ENCODE peak calls at places on chromosome 1, in four cellular contexts. A is H9, I is mesenchymal stem cell, W is IMR-90. F is an unnamed sample.
A peak's percentile ranks its signal among the peaks of the same experiment; 100 is the strongest.

GRCh38 chr1:16212251-16212961 is at the start of gene ARHGEF19:
- DNase-seq in I (no peak), A (peak; percentile 89), W (no peak), F (peak; percentile 82)

GRCh38 chr1:44676484-44677200 is 2.1 kb downstream of the ARMH1 start:
- DNase-seq in A (no peak), W (peak; percentile 77), I (peak; percentile 85), F (no peak)

GRCh38 chr1:85444381-85444780 is 20.6 kb downstream of the DDAH1 start:
- DNase-seq in W (no peak), A (no peak), I (no peak), F (no peak)

GRCh38 chr1:76867342-76868130 is at the start of gene ST6GALNAC5:
- DNase-seq in I (peak; percentile 6), A (peak; percentile 53), W (peak; percentile 9), F (peak; percentile 76)

GRCh38 chr1:54709547-54710292 is 5.9 kb upstream of the TTC4 start:
- DNase-seq in W (no peak), A (no peak), I (no peak), F (peak; percentile 32)

GRCh38 chr1:48115835-48116234 is 106.7 kb upstream of the SLC5A9 start:
- DNase-seq in A (no peak), I (no peak), W (no peak), F (no peak)

GRCh38 chr1:198187973-198188588 is 31.3 kb downstream of the NEK7 start:
- DNase-seq in I (no peak), A (no peak), W (no peak), F (peak; percentile 64)

GRCh38 chr1:178944729-178945128 is 73.9 kb upstream of the ANGPTL1 start:
- DNase-seq in W (no peak), A (no peak), I (no peak), F (no peak)

GRCh38 chr1:155971910-155972809 is 6.2 kb downstream of the ARHGEF2 start:
- DNase-seq in I (no peak), W (no peak), A (no peak), F (no peak)

GRCh38 chr1:155082941-155083541 is 4.4 kb downstream of the EFNA3 start:
- DNase-seq in I (no peak), A (no peak), W (no peak), F (no peak)

GRCh38 chr1:175757381-175758015 is 14.1 kb upstream of the TNR start:
- DNase-seq in W (no peak), I (peak; percentile 24), A (peak; percentile 85), F (peak; percentile 69)

GRCh38 chr1:181166377-181167196 is 78.1 kb downstream of the IER5 start:
- DNase-seq in I (peak; percentile 78), W (peak; percentile 76), A (peak; percentile 79), F (peak; percentile 89)

GRCh38 chr1:155209373-155209721 is 852 bp downstream of the MTX1 start:
- DNase-seq in W (no peak), A (no peak), I (no peak), F (no peak)

GRCh38 chr1:162605225-162605927 is 26.9 kb upstream of the DDR2 start:
- DNase-seq in I (peak; percentile 96), W (peak; percentile 98), A (no peak), F (no peak)

GRCh38 chr1:10870493-10871096 is 74.1 kb upstream of the CASZ1 start:
- DNase-seq in W (no peak), A (no peak), I (no peak), F (no peak)

GRCh38 chr1:240987928-240988327 is 369.1 kb downstream of the RGS7 start:
- DNase-seq in I (peak; percentile 0), W (no peak), A (no peak), F (no peak)

DNA sequence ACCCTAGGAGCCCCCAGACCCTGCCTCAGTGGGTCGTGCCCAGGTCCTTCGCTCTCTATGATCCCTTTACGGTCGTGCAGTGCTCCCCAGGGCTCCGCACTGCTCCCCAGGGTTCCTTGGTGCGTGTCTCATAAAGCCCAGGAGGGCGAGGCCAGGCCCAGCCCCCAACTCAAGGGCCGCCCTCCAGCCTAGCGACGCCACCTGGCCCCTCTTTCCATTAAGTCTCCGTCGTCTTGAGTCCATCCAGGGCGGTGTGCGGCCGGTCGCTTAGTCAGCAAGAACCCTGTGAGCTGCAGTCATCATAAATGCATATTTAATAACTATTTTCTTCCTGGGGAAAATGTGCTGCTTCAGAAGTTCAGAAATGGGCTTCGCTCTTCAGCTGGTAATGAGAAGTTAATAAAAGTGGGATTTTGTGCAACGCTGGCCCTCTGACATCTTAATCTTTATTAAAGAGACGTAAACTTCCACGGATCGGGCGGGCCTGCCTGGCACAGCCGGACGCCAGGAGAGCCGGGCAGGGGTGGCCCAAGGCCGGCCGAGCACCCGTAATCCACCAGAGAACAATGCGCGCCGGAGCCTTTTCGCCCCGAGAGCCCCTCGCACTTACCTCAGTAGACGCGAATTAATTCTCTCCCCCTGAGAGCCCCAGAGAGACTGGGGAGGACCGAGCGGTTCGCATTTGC is 188.5 kb upstream of the ARHGEF16 start:
- DNase-seq in I (no peak), A (no peak), W (no peak), F (no peak)
- H2BK15ac ChIP-seq in I (no peak overlapping the region), A (no peak overlapping the region), W (no peak overlapping the region), F (no peak overlapping the region)

DNA sequence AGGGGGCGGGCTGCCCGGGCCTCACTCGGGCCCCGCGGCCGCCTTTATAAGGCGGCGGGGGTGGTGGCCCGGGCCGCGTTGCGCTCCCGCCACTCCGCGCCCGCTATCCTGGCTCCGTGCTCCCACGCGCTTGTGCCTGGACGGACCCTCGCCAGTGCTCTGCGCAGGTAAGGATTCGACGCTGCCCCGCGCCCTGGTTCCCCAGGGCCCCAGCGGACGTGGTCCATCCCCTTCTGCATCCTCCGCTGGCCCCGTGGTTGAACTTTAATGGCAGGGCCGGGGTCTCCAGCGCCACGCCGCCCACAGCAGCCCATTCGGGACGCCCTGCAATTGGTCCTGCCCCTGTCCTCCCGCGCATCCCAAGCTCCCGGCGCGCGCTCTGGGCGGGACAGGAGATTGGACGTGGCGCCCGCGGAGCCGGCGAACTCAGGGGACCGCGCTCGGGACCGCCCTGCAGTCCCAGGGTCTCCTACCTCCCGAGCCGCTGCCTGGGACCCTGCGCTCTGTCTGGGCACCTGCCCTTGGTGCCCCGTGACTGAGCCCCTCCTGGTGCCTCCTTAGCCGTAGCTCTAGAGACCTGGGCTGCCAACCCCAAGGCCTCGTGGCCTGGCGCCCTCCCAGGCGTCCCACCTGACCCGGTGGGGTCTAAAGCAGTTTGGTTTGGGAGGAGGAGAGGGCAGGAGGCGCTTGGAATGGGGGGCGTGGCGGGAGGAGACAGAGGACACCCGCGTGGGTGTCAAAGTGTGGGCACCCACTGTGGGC is at the start of gene ALPL:
- DNase-seq in I (no peak), W (no peak), A (no peak), F (peak; percentile 58)
- H2BK15ac ChIP-seq in I (peak within 1 kb of the TSS; percentile 73), W (peak within 1 kb of the TSS; percentile 38), A (peak within 1 kb of the TSS; percentile 29), F (no peak within 1 kb of the TSS)

GRCh38 chr1:46469846-46470245 is 19.8 kb upstream of the DMBX1 start:
- DNase-seq in A (no peak), W (no peak), I (no peak), F (no peak)
- H2BK15ac ChIP-seq in A (no peak overlapping the region), W (no peak overlapping the region), I (no peak overlapping the region), F (no peak overlapping the region)

GRCh38 chr1:207841907-207842306 is 69.0 kb downstream of the CD34 start:
- DNase-seq in A (no peak), W (no peak), I (no peak), F (no peak)
- H2BK15ac ChIP-seq in A (no peak overlapping the region), W (no peak overlapping the region), I (no peak overlapping the region), F (no peak overlapping the region)

DNA sequence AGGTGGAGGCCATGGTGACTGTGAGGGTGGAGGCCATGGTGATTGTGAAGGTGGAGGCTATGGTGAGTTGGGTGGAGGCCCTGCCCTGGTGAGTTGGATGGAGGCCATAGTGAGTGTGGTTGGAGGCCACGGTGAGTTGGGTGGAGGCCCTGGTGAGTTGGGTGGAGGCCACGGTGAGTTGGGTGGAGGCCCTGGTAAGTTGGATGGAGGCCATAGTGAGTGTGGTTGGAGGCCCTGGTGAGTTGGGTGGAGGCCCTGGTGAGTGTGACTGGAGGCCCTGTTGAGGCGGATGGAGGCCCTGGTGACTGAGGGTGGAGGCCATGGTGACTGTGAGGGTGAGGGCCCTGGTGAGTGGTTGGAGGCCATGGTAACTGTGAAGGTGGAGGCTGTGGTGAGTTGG is 124.9 kb upstream of the VAMP3 start:
- DNase-seq in W (no peak), I (no peak), A (no peak), F (no peak)
- H2BK15ac ChIP-seq in W (no peak overlapping the region), I (no peak overlapping the region), A (no peak overlapping the region), F (no peak overlapping the region)

DNA sequence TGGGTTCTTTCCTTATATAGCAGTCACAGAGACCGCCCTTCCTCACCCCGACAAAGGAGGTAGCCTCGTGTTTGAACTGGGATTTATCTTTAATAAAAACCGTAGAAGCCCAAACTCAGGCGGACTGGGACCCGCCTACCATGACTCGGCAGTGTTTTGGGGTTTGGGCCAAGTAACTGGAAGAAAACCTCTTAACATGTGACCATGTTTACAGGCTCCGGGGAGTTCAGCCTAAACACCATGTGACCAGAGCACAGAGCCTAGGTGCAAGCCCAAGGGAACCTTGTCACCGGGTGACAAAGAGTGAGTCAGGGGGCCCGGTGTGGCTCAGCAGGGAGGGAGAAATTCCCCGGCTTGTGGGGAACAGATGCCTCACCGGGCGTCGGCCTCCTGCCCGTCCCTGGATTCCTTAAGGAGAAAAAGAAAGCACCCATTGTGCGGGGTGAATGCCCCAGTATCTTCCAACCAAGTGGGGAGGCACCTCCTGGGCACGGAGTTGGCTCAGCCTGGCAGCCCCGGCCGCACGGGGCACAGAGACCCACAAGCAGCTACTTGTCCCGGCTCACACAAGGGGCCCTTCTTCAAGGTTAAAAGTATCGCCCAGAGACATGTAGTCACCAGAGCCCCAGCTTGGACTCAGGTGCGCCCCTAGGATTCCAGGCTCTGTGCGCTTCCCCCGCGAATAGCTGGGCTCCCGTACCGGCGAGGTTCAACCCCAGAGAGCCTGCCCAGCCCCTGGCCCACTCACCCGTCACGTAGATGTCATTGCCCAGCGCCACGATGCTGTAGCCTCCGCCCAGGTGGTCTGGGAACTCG is 1.4 kb downstream of the KLHL21 start:
- DNase-seq in I (peak; percentile 94), W (peak; percentile 97), A (peak; percentile 51), F (peak; percentile 72)
- H2BK15ac ChIP-seq in I (no peak overlapping the region), W (peak overlapping the region; percentile 34), A (no peak overlapping the region), F (no peak overlapping the region)

GRCh38 chr1:163652441-163652840 is 330.7 kb downstream of the NUF2 start:
- DNase-seq in W (no peak), A (no peak), I (no peak), F (peak; percentile 69)
- H2BK15ac ChIP-seq in W (no peak overlapping the region), A (no peak overlapping the region), I (no peak overlapping the region), F (no peak overlapping the region)

GRCh38 chr1:225462714-225463574 is 35.1 kb upstream of the LBR start:
- DNase-seq in W (no peak), I (no peak), A (no peak), F (no peak)

GRCh38 chr1:225461533-225462428 is 33.9 kb upstream of the LBR start:
- DNase-seq in W (no peak), I (no peak), A (no peak), F (no peak)

GRCh38 chr1:225460021-225460736 is 32.3 kb upstream of the LBR start:
- DNase-seq in W (no peak), A (no peak), I (peak; percentile 22), F (no peak)

GRCh38 chr1:225460737-225461532 is 33.1 kb upstream of the LBR start:
- DNase-seq in A (no peak), I (peak; percentile 20), W (no peak), F (no peak)

GRCh38 chr1:225462429-225462713 is 34.5 kb upstream of the LBR start:
- DNase-seq in A (no peak), W (no peak), I (no peak), F (no peak)
- H2BK15ac ChIP-seq in A (no peak overlapping the region), W (no peak overlapping the region), I (no peak overlapping the region), F (no peak overlapping the region)

GRCh38 chr1:33372162-33372561 is 51.3 kb upstream of the A3GALT2 start:
- DNase-seq in W (no peak), I (no peak), A (no peak), F (no peak)
- H2BK15ac ChIP-seq in W (peak overlapping the region; percentile 10), I (no peak overlapping the region), A (no peak overlapping the region), F (no peak overlapping the region)

F was measured in mesendoderm.